ENCODE peak calls at places on chromosomes 13 and 19, in six cellular contexts. Q, Y, D, P, Z and R are unnamed samples.

GRCh38 chr13:93224545-93224944 is 2.1 kb upstream of the GPC6 start:
- DNase-seq in D (no peak), Z (no peak), Y (no peak), Q (peak; percentile 22), P (no peak), R (no peak)

GRCh38 chr19:39341122-39341719 is 1.0 kb upstream of the SAMD4B start:
- DNase-seq in Y (no peak), P (peak; percentile 49), Q (peak; percentile 9), D (no peak), Z (no peak), R (no peak)

GRCh38 chr19:55545913-55546495 is 661 bp upstream of the SBK3 start:
- DNase-seq in Y (no peak), D (no peak), Z (no peak), P (no peak), Q (no peak), R (no peak)

GRCh38 chr13:76711515-76712182 is 174.6 kb downstream of the KCTD12 start:
- DNase-seq in Q (peak; percentile 46), D (no peak), Z (no peak), Y (no peak), P (no peak), R (no peak)

GRCh38 chr19:1105217-1105872 is 1.6 kb downstream of the GPX4 start:
- DNase-seq in D (no peak), P (no peak), Q (peak; percentile 34), Z (no peak), Y (no peak), R (no peak)

GRCh38 chr13:54433511-54434206 is 1405.0 kb downstream of the OLFM4 start:
- DNase-seq in P (no peak), Q (no peak), D (peak; percentile 83), Y (no peak), Z (no peak), R (no peak)

GRCh38 chr13:64248371-64249065 is 2832.9 kb upstream of the PCDH20 start:
- DNase-seq in Q (no peak), Z (no peak), Y (no peak), D (no peak), P (no peak), R (peak; percentile 47)

GRCh38 chr19:55777528-55777927 is 8.6 kb downstream of the RFPL4AL1 start:
- DNase-seq in Z (no peak), D (no peak), Y (no peak), Q (peak; percentile 30), P (no peak), R (no peak)

GRCh38 chr19:19502808-19503602 is 12.3 kb downstream of the TSSK6 start:
- DNase-seq in D (peak; percentile 61), Z (no peak), Y (no peak), P (no peak), Q (no peak), R (no peak)

GRCh38 chr13:110250258-110250891 is 56.6 kb downstream of the COL4A1 start:
- DNase-seq in P (no peak), Q (peak; percentile 11), Y (no peak), D (no peak), Z (no peak), R (no peak)

GRCh38 chr19:11323601-11324078 is 15.8 kb downstream of the RAB3D start:
- DNase-seq in Q (no peak), Y (no peak), P (no peak), Z (no peak), D (no peak), R (no peak)

GRCh38 chr19:50921391-50922315 is 10.5 kb upstream of the KLK4 start:
- DNase-seq in Z (no peak), D (no peak), Q (peak; percentile 38), P (no peak), Y (no peak), R (no peak)

GRCh38 chr19:50790898-50791562 is 815 bp downstream of the ACP4 start:
- DNase-seq in Y (no peak), P (no peak), Z (no peak), Q (peak; percentile 30), D (no peak), R (no peak)

GRCh38 chr19:50275577-50276368 is 53.4 kb downstream of the KCNC3 start:
- DNase-seq in Z (no peak), Y (no peak), Q (no peak), P (peak; percentile 33), D (no peak), R (no peak)

GRCh38 chr19:37931941-37932655 is 25.1 kb downstream of the SIPA1L3 start:
- DNase-seq in Q (peak; percentile 92), P (peak; percentile 50), Y (no peak), Z (no peak), D (peak; percentile 90), R (no peak)

GRCh38 chr13:34623331-34623730 is 318.7 kb upstream of the NBEA start:
- DNase-seq in Z (no peak), Q (no peak), Y (no peak), P (no peak), D (no peak), R (no peak)

GRCh38 chr19:5925830-5926459 is 11.9 kb downstream of the CAPS start:
- DNase-seq in Z (no peak), D (no peak), P (no peak), Y (no peak), Q (no peak), R (no peak)

GRCh38 chr13:21688056-21688455 is 17.2 kb downstream of the FGF9 start:
- DNase-seq in Q (no peak), D (no peak), Y (no peak), P (no peak), Z (no peak), R (no peak)

GRCh38 chr13:20489185-20489820 is 36.4 kb downstream of the CRYL1 start:
- DNase-seq in P (no peak), Z (peak; percentile 32), Q (peak; percentile 51), Y (peak; percentile 13), D (peak; percentile 17), R (no peak)

GRCh38 chr19:31214086-31214485 is 135.2 kb downstream of the TSHZ3 start:
- DNase-seq in D (no peak), Y (peak; percentile 61), Q (peak; percentile 80), Z (peak; percentile 73), P (no peak), R (peak; percentile 91)

GRCh38 chr13:111976474-111977183 is 90.3 kb upstream of the SOX1 start:
- DNase-seq in P (no peak), D (peak; percentile 53), Q (no peak), Y (no peak), Z (no peak), R (no peak)

GRCh38 chr19:4967738-4968461 is 1.0 kb upstream of the KDM4B start:
- DNase-seq in D (no peak), Z (no peak), Q (peak; percentile 18), Y (no peak), P (no peak), R (no peak)

GRCh38 chr13:43629691-43630480 is 156.9 kb downstream of the ENOX1 start:
- DNase-seq in Q (no peak), Y (no peak), P (no peak), Z (no peak), D (no peak), R (no peak)

GRCh38 chr19:54262066-54262465 is 5.0 kb upstream of the LILRB5 start:
- DNase-seq in P (no peak), Q (no peak), Z (no peak), D (no peak), Y (no peak), R (no peak)

GRCh38 chr19:50795665-50796073 is 5.5 kb downstream of the ACP4 start:
- DNase-seq in Z (no peak), Q (no peak), Y (no peak), D (no peak), P (no peak), R (no peak)